ENCODE peak calls at places on chromosomes 6 and 20, in six cellular contexts. G is upper lobe of left lung, P is K562, A is HepG2, W is GM12878, X is A549. J is an unnamed sample.

GRCh38 chr6:134550604-134551003 is 232.7 kb upstream of the SGK1 start:
- ATAC-seq in A (no peak), G (no peak), W (no peak), X (peak; percentile 47), P (no peak), J (no peak)

GRCh38 chr6:6806793-6807518 is 218.4 kb downstream of the LY86 start:
- ATAC-seq in A (no peak), X (no peak), P (peak; percentile 88), W (peak; percentile 2), G (peak; percentile 87), J (peak; percentile 54)

GRCh38 chr6:16394651-16395050 is 156.3 kb downstream of the GMPR start:
- ATAC-seq in G (no peak), A (no peak), W (no peak), P (no peak), X (no peak), J (no peak)

GRCh38 chr6:161111256-161111655 is 119.7 kb downstream of the MAP3K4 start:
- ATAC-seq in X (no peak), P (no peak), G (no peak), W (no peak), A (no peak), J (no peak)

GRCh38 chr6:6414946-6415345 is 94.5 kb upstream of the F13A1 start:
- ATAC-seq in W (no peak), X (no peak), P (no peak), G (no peak), A (no peak), J (no peak)

GRCh38 chr6:143504369-143504768 is 7.2 kb downstream of the FUCA2 start:
- ATAC-seq in W (no peak), X (no peak), P (no peak), G (no peak), A (no peak), J (no peak)

GRCh38 chr6:150139533-150139932 is 3.3 kb upstream of the PPP1R14C start:
- ATAC-seq in A (no peak), W (no peak), P (no peak), G (no peak), X (no peak), J (no peak)

GRCh38 chr20:59421089-59421488 is 120.7 kb downstream of the EDN3 start:
- ATAC-seq in A (no peak), X (no peak), P (no peak), G (no peak), W (no peak), J (no peak)

GRCh38 chr6:132749111-132749510 is 8.6 kb downstream of the VNN2 start:
- ATAC-seq in A (peak; percentile 34), P (no peak), W (no peak), G (peak; percentile 65), X (no peak), J (peak; percentile 17)

GRCh38 chr20:3796477-3797225 is 541 bp downstream of the CDC25B start:
- ATAC-seq in P (peak; percentile 49), W (peak; percentile 18), G (peak; percentile 5), X (peak; percentile 17), A (peak; percentile 56), J (no peak)

GRCh38 chr20:53873249-53873642 is 197.1 kb downstream of the BCAS1 start:
- ATAC-seq in W (peak; percentile 33), A (no peak), P (no peak), G (no peak), X (no peak), J (no peak)

GRCh38 chr6:139871165-139871710 is 496.8 kb upstream of the CITED2 start:
- ATAC-seq in A (no peak), X (no peak), W (no peak), G (no peak), P (peak; percentile 69), J (no peak)

GRCh38 chr20:61812121-61812520 is 253.6 kb downstream of the TAF4 start:
- ATAC-seq in P (no peak), A (no peak), X (no peak), W (no peak), G (no peak), J (no peak)

GRCh38 chr20:53805895-53806384 is 212.3 kb upstream of the ZNF217 start:
- ATAC-seq in A (no peak), X (peak; percentile 91), P (no peak), W (no peak), G (no peak), J (no peak)

GRCh38 chr20:20321134-20321533 is 46.8 kb upstream of the INSM1 start:
- ATAC-seq in A (no peak), W (no peak), G (no peak), P (no peak), X (no peak), J (no peak)

GRCh38 chr20:20010639-20011500 is 6.3 kb upstream of the NAA20 start:
- ATAC-seq in G (peak; percentile 42), P (no peak), W (no peak), A (peak; percentile 82), X (no peak), J (peak; percentile 36)

GRCh38 chr20:7971536-7972285 is 31.5 kb upstream of the HAO1 start:
- ATAC-seq in P (no peak), G (no peak), W (no peak), X (no peak), A (no peak), J (no peak)

GRCh38 chr6:104322849-104323248 is 536.9 kb downstream of the HACE1 start:
- ATAC-seq in A (no peak), X (no peak), P (no peak), G (peak; percentile 42), W (no peak), J (no peak)

GRCh38 chr20:23228912-23229311 is 121.7 kb upstream of the NXT1 start:
- ATAC-seq in W (no peak), X (no peak), A (no peak), G (no peak), P (no peak), J (no peak)

GRCh38 chr6:151723152-151723551 is 84.3 kb upstream of the ESR1 start:
- ATAC-seq in P (no peak), W (peak; percentile 90), A (peak; percentile 54), G (no peak), X (no peak), J (no peak)

GRCh38 chr6:133833905-133834304 is 55.0 kb upstream of the TCF21 start:
- ATAC-seq in G (no peak), P (no peak), W (no peak), X (no peak), A (no peak), J (no peak)

GRCh38 chr6:28765978-28766351 is 157.8 kb downstream of the TRIM27 start:
- ATAC-seq in X (no peak), W (no peak), A (no peak), G (no peak), P (no peak), J (no peak)

GRCh38 chr6:139743629-139744028 is 369.2 kb upstream of the CITED2 start:
- ATAC-seq in W (no peak), G (no peak), X (peak; percentile 97), P (no peak), A (peak; percentile 82), J (peak; percentile 48)

GRCh38 chr6:117907600-117908245 is 659 bp downstream of the SLC35F1 start:
- ATAC-seq in A (peak; percentile 70), P (no peak), W (no peak), G (peak; percentile 40), X (peak; percentile 33), J (peak; percentile 20)

GRCh38 chr6:14795451-14795850 is 450.4 kb upstream of the JARID2 start:
- ATAC-seq in X (no peak), A (no peak), P (no peak), G (no peak), W (no peak), J (no peak)

GRCh38 chr6:69812746-69813427 is 16.1 kb upstream of the LMBRD1 start:
- ATAC-seq in P (no peak), X (no peak), G (no peak), W (no peak), A (no peak), J (no peak)

GRCh38 chr6:131910219-131910589 is 41.0 kb downstream of the CCN2 start:
- ATAC-seq in W (no peak), P (no peak), X (no peak), G (no peak), A (no peak), J (no peak)

DNA sequence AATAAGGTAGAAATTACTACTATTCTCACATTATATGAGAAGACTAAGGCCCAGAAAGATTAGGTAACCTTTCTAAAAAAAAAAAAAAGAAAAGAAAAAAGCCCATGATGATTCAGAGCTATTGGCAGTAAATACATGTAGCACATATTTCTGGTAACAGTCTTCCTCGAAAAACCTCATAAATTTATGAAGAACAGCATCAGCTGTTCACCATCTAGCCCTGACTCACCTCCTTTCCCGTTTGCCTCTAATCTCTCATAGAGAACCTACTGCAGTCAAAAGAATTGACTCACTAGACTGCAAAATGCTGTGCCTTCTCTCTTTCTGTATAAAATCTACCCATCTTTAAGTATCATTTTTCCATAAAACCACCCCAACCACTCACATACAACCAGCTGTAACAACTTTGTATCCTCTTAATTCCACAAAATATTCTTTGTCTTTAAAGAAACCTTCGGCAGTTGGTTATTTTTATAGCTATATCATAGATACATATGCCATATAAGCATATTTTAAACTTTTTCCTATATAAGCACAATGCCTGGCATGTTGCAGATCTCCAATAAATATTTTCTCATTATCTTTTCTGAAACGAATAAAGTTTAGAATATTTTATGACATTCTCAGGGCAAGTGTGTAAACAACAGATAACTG is 152.7 kb upstream of the ENPP5 start:
- ATAC-seq in A (no peak), G (peak; percentile 85), W (no peak), X (no peak), P (no peak), J (peak; percentile 85)
- H3K4me1 ChIP-seq in A (no peaks in the 10 kb centered on the region), G (no peaks in the 10 kb centered on the region), W (no peaks in the 10 kb centered on the region), X (no peaks in the 10 kb centered on the region), P (no peaks in the 10 kb centered on the region), J (peaks cover 15% of the 10 kb centered on the region)

GRCh38 chr6:102051720-102052119 is 658.2 kb downstream of the GRIK2 start:
- ATAC-seq in W (no peak), A (no peak), X (no peak), G (no peak), P (no peak), J (no peak)

GRCh38 chr6:102051001-102051400 is 657.5 kb downstream of the GRIK2 start:
- ATAC-seq in A (no peak), G (no peak), W (no peak), X (no peak), P (no peak), J (no peak)
- H3K27ac ChIP-seq in A (no peak overlapping the region), G (no peak overlapping the region), W (no peak overlapping the region), X (no peak overlapping the region), P (no peak overlapping the region), J (no peak overlapping the region)

DNA sequence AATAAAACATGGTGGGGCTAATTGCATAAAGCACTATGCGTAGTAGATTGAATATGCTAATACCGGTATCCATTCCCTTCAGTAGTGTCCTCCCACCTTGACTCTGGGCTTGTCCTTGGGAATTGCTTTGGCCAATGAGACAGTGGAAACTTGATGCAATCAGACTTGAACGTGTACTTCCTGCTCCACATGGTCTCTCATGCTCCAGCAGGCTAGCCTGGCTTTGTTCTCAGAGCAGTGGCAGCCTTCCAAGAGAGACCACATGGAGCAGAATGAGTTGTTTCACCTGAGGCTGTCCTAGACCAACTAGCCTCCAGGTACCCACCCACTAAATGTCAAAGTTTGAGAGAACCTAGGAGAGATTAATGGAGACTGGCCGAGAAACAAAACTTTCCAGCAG is 37.0 kb upstream of the BTBD3 start:
- ATAC-seq in W (no peak), A (peak; percentile 51), X (peak; percentile 39), P (no peak), G (no peak), J (no peak)
- TF ChIP-seq EP300 in W (no peak), A (no peak), X (no peak), P (no peak), G (no peak), J (no peak)

DNA sequence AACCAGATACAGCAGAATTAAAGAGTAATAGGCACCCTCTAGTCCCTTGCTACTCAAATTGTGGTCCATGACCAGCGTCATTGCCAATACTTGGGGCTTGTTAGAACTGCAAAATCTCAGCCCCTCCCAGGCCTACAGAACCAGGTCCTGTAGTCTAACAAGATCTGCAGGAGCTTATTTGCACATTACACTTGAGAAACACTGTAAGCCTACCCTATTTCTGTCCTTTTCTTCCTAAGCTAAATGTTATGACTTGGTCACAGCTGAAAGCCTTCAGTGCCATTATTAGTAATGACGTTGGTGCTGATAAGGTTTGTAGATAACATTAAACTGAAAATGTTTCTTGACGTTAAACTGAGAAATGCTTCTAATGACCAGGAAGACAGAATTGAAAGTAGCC is 36.6 kb downstream of the CARMIL1 start:
- ATAC-seq in A (no peak), X (no peak), G (no peak), W (peak; percentile 76), P (no peak), J (no peak)
- H3K4me1 ChIP-seq in A (no peaks in the 10 kb centered on the region), X (peaks cover 25% of the 10 kb centered on the region), G (peaks cover 18% of the 10 kb centered on the region), W (no peaks in the 10 kb centered on the region), P (no peaks in the 10 kb centered on the region), J (peaks cover 3% of the 10 kb centered on the region)

J was measured in gastroesophageal sphincter.